ENCODE peak calls at places on chromosome 4, in eight cellular contexts. R is right lobe of liver, H is A673, M is ascending aorta, K is heart left ventricle, U is upper lobe of right lung, C is heart right ventricle, X is brain microvascular endothelial cell. F is an unnamed sample. For H3K27me3, the result is how much of the 10 kb centered on the place peaks cover.

GRCh38 chr4:156830356-156830755 is 141.2 kb downstream of the PDGFC start:
- DNase-seq in M (no peak), X (peak), U (no peak), H (no peak), C (no peak), R (no peak), K (no peak), F (peak)

GRCh38 chr4:94274912-94275311 is 67.2 kb downstream of the SMARCAD1 start:
- DNase-seq in C (no peak), K (no peak), X (no peak), M (no peak), U (no peak), H (no peak), R (no peak), F (peak)

GRCh38 chr4:4871267-4872147 is 12.0 kb downstream of the MSX1 start:
- DNase-seq in H (no peak), U (no peak), R (no peak), K (no peak), M (no peak), X (no peak), C (no peak), F (no peak)

GRCh38 chr4:157804986-157805385 is 367.8 kb downstream of the GASK1B start:
- DNase-seq in M (no peak), H (peak), R (no peak), K (no peak), X (no peak), C (no peak), U (no peak), F (no peak)

GRCh38 chr4:159341486-159341885 is 238.6 kb downstream of the RAPGEF2 start:
- DNase-seq in C (no peak), X (no peak), R (no peak), K (no peak), H (peak), M (no peak), U (no peak), F (no peak)

GRCh38 chr4:81452452-81453011 is 19.2 kb downstream of the RASGEF1B start:
- DNase-seq in H (no peak), K (no peak), R (no peak), U (no peak), X (no peak), M (no peak), C (no peak), F (no peak)

GRCh38 chr4:183175631-183176232 is 76.7 kb downstream of the WWC2 start:
- DNase-seq in R (no peak), C (no peak), X (no peak), K (no peak), U (no peak), H (peak), M (no peak), F (no peak)

GRCh38 chr4:163587867-163588266 is 93.4 kb downstream of the TMA16 start:
- DNase-seq in X (peak), C (no peak), U (no peak), R (no peak), K (no peak), H (peak), M (no peak), F (no peak)

GRCh38 chr4:145679520-145679919 is 426 bp upstream of the C4orf51 start:
- DNase-seq in R (no peak), H (peak), K (peak), C (peak), M (peak), X (peak), U (no peak), F (peak)

GRCh38 chr4:8869002-8869878 is 2.4 kb downstream of the HMX1 start:
- DNase-seq in H (no peak), R (no peak), U (no peak), M (no peak), K (no peak), X (no peak), C (no peak), F (no peak)

GRCh38 chr4:8869879-8870646 is 1.6 kb downstream of the HMX1 start:
- DNase-seq in U (no peak), M (no peak), R (no peak), X (no peak), C (no peak), K (no peak), H (no peak), F (no peak)

GRCh38 chr4:8867624-8868320 is 3.9 kb downstream of the HMX1 start:
- DNase-seq in R (no peak), K (no peak), X (no peak), H (no peak), M (no peak), U (no peak), C (no peak), F (no peak)

GRCh38 chr4:8866828-8867623 is 4.6 kb downstream of the HMX1 start:
- DNase-seq in X (no peak), K (no peak), U (no peak), C (no peak), R (no peak), H (no peak), M (no peak), F (no peak)

DNA sequence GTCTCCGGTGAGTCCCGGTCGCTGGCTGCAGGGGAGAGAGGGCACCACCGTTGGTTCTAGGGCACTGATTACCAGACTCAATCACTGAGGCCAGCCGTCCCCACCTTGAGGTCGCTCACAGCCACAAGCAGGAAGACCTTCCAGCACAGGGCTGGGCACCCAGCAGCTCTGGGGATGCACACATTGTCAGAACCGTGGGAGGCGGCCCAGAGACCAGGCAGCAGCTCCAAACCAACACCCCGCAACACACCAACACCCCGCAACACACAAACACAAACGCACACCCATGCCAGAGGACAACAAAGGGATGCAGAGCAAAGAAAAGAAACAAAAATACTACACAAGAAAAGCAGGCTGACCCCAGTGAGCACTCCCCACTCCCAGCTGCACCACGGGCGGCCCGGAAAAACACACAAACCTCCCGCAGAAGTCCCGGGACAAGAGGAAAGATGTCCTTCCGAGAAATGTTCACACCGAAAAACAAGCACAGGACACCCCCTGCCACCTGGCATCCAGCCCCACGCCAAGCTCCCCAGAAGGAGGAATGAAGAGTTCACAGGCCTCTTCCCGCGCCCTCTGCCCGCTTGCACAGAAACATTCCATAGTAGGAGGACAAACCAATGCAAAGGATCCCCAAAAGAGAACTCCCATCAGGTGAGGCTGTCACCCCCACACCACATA is 3.2 kb downstream of the HMX1 start:
- DNase-seq in H (no peak), C (no peak), X (no peak), M (no peak), K (no peak), R (no peak), U (no peak), F (no peak)
- H3K27me3 ChIP-seq in H (half or more), C (half or more), X (half or more), M (under half), K (half or more), R (under half), U (half or more), F (under half)

DNA sequence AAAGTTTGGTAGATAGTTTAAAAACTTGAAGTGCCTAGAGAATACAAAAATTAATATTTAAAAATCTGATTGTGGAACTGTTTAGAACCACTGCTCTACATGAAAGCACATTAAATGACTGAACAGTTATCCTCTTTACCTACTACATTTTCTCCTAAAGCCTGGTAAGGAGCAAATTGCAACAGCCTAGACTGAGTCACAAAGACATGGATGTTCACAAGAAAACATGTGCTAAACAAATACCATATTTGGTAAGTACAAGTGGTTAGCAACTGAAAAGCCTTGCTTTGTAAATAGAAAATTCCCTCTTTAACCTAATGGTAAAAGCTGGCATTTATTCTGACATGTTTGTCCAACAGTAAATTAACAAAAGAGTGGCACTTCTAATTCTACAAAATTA is 203.1 kb downstream of the FBXO8 start:
- DNase-seq in U (no peak), X (no peak), H (no peak), C (no peak), R (no peak), K (no peak), M (no peak), F (no peak)
- H3K4me3 ChIP-seq in U (no peak), X (no peak), H (no peak), C (no peak), R (no peak), K (no peak), M (no peak), F (no peak)

GRCh38 chr4:7190668-7191545 is 1.4 kb upstream of the SORCS2 start:
- DNase-seq in X (no peak), H (no peak), K (no peak), C (no peak), U (peak), M (no peak), R (no peak), F (no peak)

GRCh38 chr4:7193040-7193958 is 961 bp downstream of the SORCS2 start:
- DNase-seq in X (no peak), M (no peak), R (no peak), U (peak), K (no peak), H (peak), C (no peak), F (no peak)

GRCh38 chr4:7191546-7192251 is 639 bp upstream of the SORCS2 start:
- DNase-seq in U (peak), X (no peak), C (no peak), R (no peak), M (no peak), K (no peak), H (no peak), F (no peak)

GRCh38 chr4:7194251-7195137 is 2.2 kb downstream of the SORCS2 start:
- DNase-seq in R (peak), U (peak), X (no peak), H (no peak), K (no peak), M (no peak), C (no peak), F (no peak)

GRCh38 chr4:7192252-7193039 is at the start of gene SORCS2:
- DNase-seq in U (peak), C (peak), R (peak), X (peak), K (peak), M (no peak), H (peak), F (no peak)
- TF ChIP-seq CTCF in U (peak), C (peak), R (peak), X (peak), K (peak), M (peak), H (peak), F (peak)

DNA sequence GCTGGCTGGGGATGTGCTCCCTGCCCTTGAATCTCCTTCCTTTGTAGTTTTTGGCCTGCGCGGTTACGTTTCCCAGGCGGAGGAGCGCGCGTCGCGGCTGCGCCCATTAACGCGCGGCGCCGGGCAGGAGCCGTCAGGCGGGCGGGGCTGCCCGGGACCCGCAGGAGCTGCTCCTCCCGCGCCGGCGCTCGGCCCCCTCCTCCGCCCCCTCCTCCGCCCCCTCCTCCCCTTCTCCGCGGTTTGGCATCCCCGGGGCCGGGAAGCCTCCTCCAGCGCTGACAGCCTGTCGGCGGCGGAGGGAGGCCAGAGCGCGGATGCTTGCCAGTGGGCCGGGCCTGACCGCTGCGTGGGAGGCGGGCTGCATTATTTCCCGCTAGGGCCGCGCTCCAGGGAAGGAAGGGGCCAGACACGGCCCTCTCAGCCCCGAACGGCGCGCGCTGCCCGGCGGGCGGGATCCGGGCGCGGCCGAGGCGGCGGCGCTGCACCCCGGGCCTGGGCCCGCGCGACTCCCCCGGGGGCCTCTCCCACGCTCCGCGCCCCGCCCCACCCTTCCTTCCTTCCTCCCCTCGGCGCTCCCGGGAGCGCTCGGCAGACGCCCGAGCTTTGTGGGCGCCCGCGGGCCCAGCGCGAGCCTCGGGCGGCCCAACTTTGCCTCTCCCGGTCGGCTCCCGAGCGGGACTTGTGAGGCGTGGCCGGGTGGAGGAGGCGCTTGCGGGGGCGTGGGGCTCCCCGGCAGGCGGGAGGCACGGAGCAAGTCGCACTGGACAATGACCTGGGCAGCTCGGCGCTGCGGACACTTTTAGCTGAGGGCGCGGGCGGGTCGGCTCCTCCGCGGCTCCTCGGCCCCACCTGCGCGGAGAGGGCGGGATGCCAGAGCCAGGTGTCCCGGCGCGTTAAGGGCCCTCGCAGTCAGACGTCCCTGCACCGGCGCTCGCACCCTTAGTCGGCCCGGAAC is at the start of gene DCLK2:
- DNase-seq in M (no peak), K (peak), C (peak), H (peak), X (peak), U (peak), R (peak), F (peak)
- H3K27me3 ChIP-seq in M (under half), K (under half), C (under half), H (under half), X (under half), U (under half), R (under half), F (under half)

GRCh38 chr4:74543983-74544382 is 99.0 kb downstream of the AREG start:
- DNase-seq in R (no peak), C (no peak), X (peak), H (no peak), U (no peak), K (no peak), M (no peak), F (peak)
- H3K4me3 ChIP-seq in R (no peak), C (no peak), X (no peak), H (no peak), U (no peak), K (no peak), M (no peak), F (no peak)

DNA sequence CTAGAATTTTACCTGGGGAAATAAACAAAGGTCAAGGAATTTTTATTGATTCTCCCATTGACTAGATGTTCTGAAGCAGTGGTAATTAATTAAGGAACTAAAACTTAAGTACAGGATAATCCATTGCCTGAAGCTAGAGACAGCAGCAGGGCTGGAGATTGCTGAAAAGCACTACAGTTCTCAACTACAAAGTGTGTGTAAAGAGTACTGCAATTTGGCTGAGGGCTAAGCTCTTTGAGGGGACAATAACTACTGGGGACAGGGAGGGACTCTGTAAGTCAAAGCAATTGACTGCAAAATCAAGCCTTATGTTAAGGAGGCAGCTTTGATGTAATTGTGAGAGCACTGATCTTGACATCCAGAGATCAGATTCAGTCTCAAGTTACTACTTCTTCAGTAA is 260.4 kb downstream of the GALNTL6 start:
- DNase-seq in H (no peak), X (no peak), K (no peak), C (no peak), M (no peak), U (no peak), R (no peak), F (no peak)
- TF ChIP-seq CTCF in H (no peak), X (no peak), K (no peak), C (no peak), M (no peak), U (no peak), R (no peak), F (no peak)

GRCh38 chr4:1400861-1401408 is 5.3 kb downstream of the NKX1-1 start:
- DNase-seq in K (no peak), X (no peak), U (peak), M (no peak), H (no peak), C (no peak), R (no peak), F (no peak)
- H3K27me3 ChIP-seq in K (half or more), X (half or more), U (half or more), M (under half), H (half or more), C (half or more), R (under half), F (under half)

DNA sequence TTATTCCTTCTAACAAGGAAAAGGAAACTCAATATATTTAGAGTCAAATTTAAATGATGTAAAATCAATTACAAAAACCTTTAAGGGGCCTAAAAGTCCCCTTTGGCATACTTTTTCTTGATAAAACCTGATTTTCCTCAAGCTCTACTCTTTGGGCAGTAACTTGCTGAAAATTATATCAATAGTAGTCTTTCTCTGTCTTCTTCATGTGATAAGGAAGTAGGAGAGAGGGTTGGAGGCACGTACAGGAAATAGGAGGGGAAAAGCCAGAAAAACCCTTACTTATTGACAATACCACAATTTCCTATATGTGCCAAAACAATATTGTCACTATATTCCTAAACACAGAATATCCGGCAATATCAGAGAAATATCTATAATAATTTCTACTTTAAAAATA is 9.6 kb downstream of the RHOH start:
- DNase-seq in U (no peak), C (no peak), R (no peak), M (no peak), H (no peak), K (no peak), X (no peak), F (no peak)
- H3K4me3 ChIP-seq in U (peak), C (no peak), R (no peak), M (no peak), H (peak), K (peak), X (no peak), F (no peak)

GRCh38 chr4:165700855-165701254 is 172.2 kb upstream of the TLL1 start:
- DNase-seq in U (no peak), X (no peak), R (peak), K (no peak), C (no peak), H (no peak), M (no peak), F (no peak)
- TF ChIP-seq CTCF in U (peak), X (peak), R (peak), K (no peak), C (no peak), H (peak), M (no peak), F (peak)

F was measured in BJ.